ENCODE peak calls at places on chromosomes 13 and 19, in six cellular contexts. One of them, this sample, is unnamed.

GRCh38 chr19:39924389-39924788 is 10.0 kb downstream of the FCGBP start:
- DNase-seq in thoracic aorta: no peak
- DNase-seq in fibroblast of mammary gland: no peak
- DNase-seq in GM10248: no peak
- DNase-seq in GM12865: no peak
- DNase-seq in lower leg skin: peak; percentile 69
- DNase-seq in this sample: no peak

GRCh38 chr13:86563308-86563707 is 764.1 kb upstream of the SLITRK6 start:
- DNase-seq in GM10248: no peak
- DNase-seq in fibroblast of mammary gland: peak; percentile 64
- DNase-seq in GM12865: no peak
- DNase-seq in lower leg skin: no peak
- DNase-seq in thoracic aorta: no peak
- DNase-seq in this sample: no peak

GRCh38 chr13:26061947-26062346 is 10.1 kb upstream of the SHISA2 start:
- DNase-seq in thoracic aorta: no peak
- DNase-seq in lower leg skin: no peak
- DNase-seq in GM10248: no peak
- DNase-seq in fibroblast of mammary gland: peak; percentile 33
- DNase-seq in GM12865: no peak
- DNase-seq in this sample: no peak

GRCh38 chr19:32324631-32325215 is 20.7 kb upstream of the ZNF507 start:
- DNase-seq in thoracic aorta: no peak
- DNase-seq in GM10248: no peak
- DNase-seq in fibroblast of mammary gland: no peak
- DNase-seq in GM12865: no peak
- DNase-seq in lower leg skin: no peak
- DNase-seq in this sample: no peak

GRCh38 chr13:26943748-26944147 is 183.2 kb upstream of the GPR12 start:
- DNase-seq in thoracic aorta: no peak
- DNase-seq in GM10248: no peak
- DNase-seq in lower leg skin: no peak
- DNase-seq in fibroblast of mammary gland: no peak
- DNase-seq in GM12865: no peak
- DNase-seq in this sample: no peak

GRCh38 chr19:57907394-57907793 is 9.0 kb downstream of the ZNF417 start:
- DNase-seq in thoracic aorta: no peak
- DNase-seq in GM12865: no peak
- DNase-seq in fibroblast of mammary gland: no peak
- DNase-seq in lower leg skin: peak; percentile 53
- DNase-seq in GM10248: no peak
- DNase-seq in this sample: no peak

GRCh38 chr19:4208385-4209094 is 20.8 kb upstream of the EBI3 start:
- DNase-seq in thoracic aorta: no peak
- DNase-seq in fibroblast of mammary gland: peak; percentile 37
- DNase-seq in lower leg skin: no peak
- DNase-seq in GM12865: no peak
- DNase-seq in GM10248: peak; percentile 48
- DNase-seq in this sample: peak; percentile 58

GRCh38 chr19:58518261-58519086 is 1.1 kb downstream of the ZBTB45 start:
- DNase-seq in GM12865: peak; percentile 22
- DNase-seq in lower leg skin: no peak
- DNase-seq in thoracic aorta: no peak
- DNase-seq in GM10248: no peak
- DNase-seq in fibroblast of mammary gland: no peak
- DNase-seq in this sample: no peak

GRCh38 chr13:50208826-50209335 is 193.6 kb downstream of the KCNRG start:
- DNase-seq in thoracic aorta: no peak
- DNase-seq in GM10248: peak; percentile 40
- DNase-seq in fibroblast of mammary gland: peak; percentile 97
- DNase-seq in GM12865: peak; percentile 6
- DNase-seq in lower leg skin: no peak
- DNase-seq in this sample: peak; percentile 21

GRCh38 chr13:93004919-93005318 is 221.7 kb upstream of the GPC6 start:
- DNase-seq in lower leg skin: no peak
- DNase-seq in thoracic aorta: no peak
- DNase-seq in GM10248: no peak
- DNase-seq in fibroblast of mammary gland: peak; percentile 38
- DNase-seq in GM12865: no peak
- DNase-seq in this sample: no peak

GRCh38 chr19:43651758-43652545 is 12.3 kb upstream of the CADM4 start:
- DNase-seq in GM12865: peak; percentile 79
- DNase-seq in lower leg skin: no peak
- DNase-seq in GM10248: peak; percentile 62
- DNase-seq in thoracic aorta: no peak
- DNase-seq in fibroblast of mammary gland: peak; percentile 66
- DNase-seq in this sample: peak; percentile 70

GRCh38 chr19:4120531-4120930 is 3.4 kb downstream of the MAP2K2 start:
- DNase-seq in GM10248: no peak
- DNase-seq in thoracic aorta: no peak
- DNase-seq in lower leg skin: no peak
- DNase-seq in fibroblast of mammary gland: peak; percentile 89
- DNase-seq in GM12865: no peak
- DNase-seq in this sample: no peak

GRCh38 chr13:53368948-53369347 is 340.3 kb downstream of the OLFM4 start:
- DNase-seq in GM10248: no peak
- DNase-seq in GM12865: no peak
- DNase-seq in fibroblast of mammary gland: no peak
- DNase-seq in lower leg skin: no peak
- DNase-seq in thoracic aorta: no peak
- DNase-seq in this sample: no peak
- TF ChIP-seq CTCF in GM10248: no peak
- TF ChIP-seq CTCF in GM12865: no peak
- TF ChIP-seq CTCF in fibroblast of mammary gland: no peak
- TF ChIP-seq CTCF in lower leg skin: no peak
- TF ChIP-seq CTCF in thoracic aorta: no peak
- TF ChIP-seq CTCF in this sample: no peak

GRCh38 chr19:10963865-10964264 is 3.0 kb downstream of the SMARCA4 start:
- DNase-seq in thoracic aorta: no peak
- DNase-seq in GM10248: no peak
- DNase-seq in fibroblast of mammary gland: no peak
- DNase-seq in lower leg skin: no peak
- DNase-seq in GM12865: no peak
- DNase-seq in this sample: no peak

GRCh38 chr19:10965398-10965797 is 4.6 kb downstream of the SMARCA4 start:
- DNase-seq in lower leg skin: no peak
- DNase-seq in GM12865: no peak
- DNase-seq in GM10248: no peak
- DNase-seq in thoracic aorta: no peak
- DNase-seq in fibroblast of mammary gland: no peak
- DNase-seq in this sample: no peak

GRCh38 chr19:10962863-10963262 is 2.0 kb downstream of the SMARCA4 start:
- DNase-seq in lower leg skin: no peak
- DNase-seq in GM12865: peak; percentile 32
- DNase-seq in fibroblast of mammary gland: no peak
- DNase-seq in thoracic aorta: no peak
- DNase-seq in GM10248: no peak
- DNase-seq in this sample: no peak

GRCh38 chr19:10966809-10967208 is 6.0 kb downstream of the SMARCA4 start:
- DNase-seq in lower leg skin: no peak
- DNase-seq in GM12865: no peak
- DNase-seq in thoracic aorta: no peak
- DNase-seq in GM10248: no peak
- DNase-seq in fibroblast of mammary gland: no peak
- DNase-seq in this sample: no peak

GRCh38 chr19:10964903-10965302 is 4.1 kb downstream of the SMARCA4 start:
- DNase-seq in thoracic aorta: no peak
- DNase-seq in lower leg skin: no peak
- DNase-seq in fibroblast of mammary gland: no peak
- DNase-seq in GM12865: no peak
- DNase-seq in GM10248: no peak
- DNase-seq in this sample: no peak
- TF ChIP-seq CTCF in thoracic aorta: no peak
- TF ChIP-seq CTCF in lower leg skin: no peak
- TF ChIP-seq CTCF in fibroblast of mammary gland: no peak
- TF ChIP-seq CTCF in GM12865: peak; percentile 8
- TF ChIP-seq CTCF in GM10248: no peak
- TF ChIP-seq CTCF in this sample: no peak

GRCh38 chr13:28326081-28326480 is 168.8 kb downstream of the FLT1 start:
- DNase-seq in fibroblast of mammary gland: no peak
- DNase-seq in lower leg skin: no peak
- DNase-seq in thoracic aorta: no peak
- DNase-seq in GM12865: no peak
- DNase-seq in GM10248: no peak
- DNase-seq in this sample: no peak
- TF ChIP-seq CTCF in fibroblast of mammary gland: no peak
- TF ChIP-seq CTCF in lower leg skin: no peak
- TF ChIP-seq CTCF in thoracic aorta: no peak
- TF ChIP-seq CTCF in GM12865: no peak
- TF ChIP-seq CTCF in GM10248: no peak
- TF ChIP-seq CTCF in this sample: no peak

DNA sequence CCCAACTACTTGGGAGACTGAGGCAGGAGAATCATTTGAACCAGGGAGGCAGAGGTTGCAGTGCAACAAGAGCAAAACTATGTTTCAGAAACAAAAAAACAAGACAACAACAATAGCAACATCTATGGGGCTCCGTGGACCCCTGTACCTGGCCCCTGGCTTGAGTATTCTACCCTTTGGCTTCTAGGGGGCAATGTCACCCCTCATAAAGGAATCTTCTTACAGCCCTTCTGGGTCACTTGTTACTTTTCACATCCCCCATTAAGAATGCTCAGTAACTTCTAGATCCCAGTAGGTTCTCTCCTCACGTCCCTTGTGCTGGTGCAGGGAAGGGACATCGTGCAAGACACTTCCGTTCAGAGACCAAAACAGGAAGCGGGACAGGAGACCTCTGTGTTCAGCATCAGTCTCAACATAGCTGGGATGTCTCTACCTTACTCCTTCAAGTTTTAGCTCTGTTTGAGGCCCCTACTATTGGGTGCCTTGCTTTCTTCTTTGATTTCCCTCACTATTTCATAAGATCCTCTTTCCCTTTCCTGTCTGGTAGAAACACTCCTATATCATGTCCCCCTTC is 218.2 kb upstream of the ARGLU1 start:
- DNase-seq in thoracic aorta: no peak
- DNase-seq in GM12865: no peak
- DNase-seq in lower leg skin: no peak
- DNase-seq in GM10248: no peak
- DNase-seq in fibroblast of mammary gland: no peak
- DNase-seq in this sample: no peak
- TF ChIP-seq CTCF in thoracic aorta: no peak
- TF ChIP-seq CTCF in GM12865: no peak
- TF ChIP-seq CTCF in lower leg skin: no peak
- TF ChIP-seq CTCF in GM10248: no peak
- TF ChIP-seq CTCF in fibroblast of mammary gland: no peak
- TF ChIP-seq CTCF in this sample: no peak

GRCh38 chr13:84844473-84844872 is 954.7 kb downstream of the SLITRK6 start:
- DNase-seq in fibroblast of mammary gland: no peak
- DNase-seq in lower leg skin: no peak
- DNase-seq in GM12865: no peak
- DNase-seq in thoracic aorta: no peak
- DNase-seq in GM10248: no peak
- DNase-seq in this sample: no peak
- TF ChIP-seq CTCF in fibroblast of mammary gland: no peak
- TF ChIP-seq CTCF in lower leg skin: no peak
- TF ChIP-seq CTCF in GM12865: no peak
- TF ChIP-seq CTCF in thoracic aorta: no peak
- TF ChIP-seq CTCF in GM10248: peak; percentile 8
- TF ChIP-seq CTCF in this sample: no peak

GRCh38 chr13:68304287-68304893 is 1074.3 kb upstream of the PCDH9 start:
- DNase-seq in lower leg skin: no peak
- DNase-seq in fibroblast of mammary gland: peak; percentile 8
- DNase-seq in GM10248: peak; percentile 17
- DNase-seq in GM12865: peak; percentile 12
- DNase-seq in thoracic aorta: no peak
- DNase-seq in this sample: peak; percentile 7
- TF ChIP-seq CTCF in lower leg skin: no peak
- TF ChIP-seq CTCF in fibroblast of mammary gland: peak; percentile 41
- TF ChIP-seq CTCF in GM10248: peak; percentile 71
- TF ChIP-seq CTCF in GM12865: peak; percentile 48
- TF ChIP-seq CTCF in thoracic aorta: no peak
- TF ChIP-seq CTCF in this sample: peak; percentile 13

GRCh38 chr13:104318121-104318520 is 1251.9 kb upstream of the SLC10A2 start:
- DNase-seq in lower leg skin: no peak
- DNase-seq in GM10248: no peak
- DNase-seq in thoracic aorta: no peak
- DNase-seq in fibroblast of mammary gland: peak; percentile 34
- DNase-seq in GM12865: no peak
- DNase-seq in this sample: no peak
- TF ChIP-seq CTCF in lower leg skin: no peak
- TF ChIP-seq CTCF in GM10248: no peak
- TF ChIP-seq CTCF in thoracic aorta: no peak
- TF ChIP-seq CTCF in fibroblast of mammary gland: peak; percentile 35
- TF ChIP-seq CTCF in GM12865: no peak
- TF ChIP-seq CTCF in this sample: no peak

GRCh38 chr19:1108291-1109031 is 4.7 kb downstream of the GPX4 start:
- DNase-seq in GM12865: no peak
- DNase-seq in lower leg skin: no peak
- DNase-seq in GM10248: no peak
- DNase-seq in fibroblast of mammary gland: no peak
- DNase-seq in thoracic aorta: no peak
- DNase-seq in this sample: no peak

GRCh38 chr19:1107655-1108261 is 4.0 kb downstream of the GPX4 start:
- DNase-seq in GM10248: no peak
- DNase-seq in lower leg skin: no peak
- DNase-seq in fibroblast of mammary gland: no peak
- DNase-seq in thoracic aorta: no peak
- DNase-seq in GM12865: no peak
- DNase-seq in this sample: no peak

GRCh38 chr19:1105217-1105872 is 1.6 kb downstream of the GPX4 start:
- DNase-seq in GM10248: no peak
- DNase-seq in lower leg skin: no peak
- DNase-seq in thoracic aorta: no peak
- DNase-seq in fibroblast of mammary gland: peak; percentile 39
- DNase-seq in GM12865: no peak
- DNase-seq in this sample: no peak

GRCh38 chr19:1105873-1106840 is 2.4 kb downstream of the GPX4 start:
- DNase-seq in GM12865: no peak
- DNase-seq in lower leg skin: no peak
- DNase-seq in fibroblast of mammary gland: no peak
- DNase-seq in thoracic aorta: no peak
- DNase-seq in GM10248: no peak
- DNase-seq in this sample: no peak

DNA sequence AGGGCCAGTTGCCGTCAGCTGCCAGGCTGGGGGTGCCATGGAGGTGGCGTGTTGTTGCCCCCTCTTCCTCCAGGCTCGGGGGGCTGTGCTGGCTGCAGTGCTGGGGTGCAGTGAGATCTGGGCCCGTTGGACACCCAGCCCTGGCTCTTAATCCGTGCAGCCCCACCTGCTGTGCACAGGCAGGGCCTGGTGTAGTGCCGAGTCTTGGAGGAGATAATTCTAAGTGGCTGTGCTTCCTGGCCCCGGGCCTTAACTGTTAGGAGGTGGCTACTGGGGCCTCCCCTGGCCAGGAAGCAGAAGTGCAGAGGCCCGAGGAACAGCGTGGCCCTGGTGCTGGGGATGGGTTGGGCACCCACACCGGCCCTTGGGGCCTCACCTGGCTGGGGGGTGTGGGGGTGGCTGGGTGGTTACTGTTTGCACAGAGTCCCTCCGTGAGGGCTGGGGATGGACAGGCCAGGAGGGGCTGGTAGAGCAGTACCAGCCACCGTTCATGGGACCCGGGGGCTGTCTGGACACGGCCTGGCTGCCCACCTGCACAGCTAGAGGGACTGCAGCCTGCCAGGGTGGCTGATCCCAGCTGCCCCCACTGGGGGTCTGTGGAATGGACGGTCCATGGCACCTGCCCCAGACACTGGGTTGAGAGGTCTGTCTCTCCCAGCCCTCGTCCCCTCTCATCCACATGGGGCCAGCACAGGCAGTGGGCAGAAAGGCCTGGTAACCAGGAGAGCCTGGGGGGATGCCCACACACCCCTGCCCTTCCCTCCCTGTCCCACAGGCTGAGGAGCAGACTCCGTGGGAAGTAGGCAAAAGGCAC is 3.3 kb downstream of the GPX4 start:
- DNase-seq in GM12865: peak; percentile 56
- DNase-seq in lower leg skin: no peak
- DNase-seq in GM10248: no peak
- DNase-seq in fibroblast of mammary gland: peak; percentile 60
- DNase-seq in thoracic aorta: no peak
- DNase-seq in this sample: no peak
- TF ChIP-seq CTCF in GM12865: no peak
- TF ChIP-seq CTCF in lower leg skin: no peak
- TF ChIP-seq CTCF in GM10248: peak; percentile 28
- TF ChIP-seq CTCF in fibroblast of mammary gland: peak; percentile 18
- TF ChIP-seq CTCF in thoracic aorta: no peak
- TF ChIP-seq CTCF in this sample: peak; percentile 3